ENCODE peak calls at places on chromosomes 3 and 15, in four cellular contexts. S is neuronal stem cell, H is amniotic stem cell, I is GM20000. O is an unnamed sample.

GRCh38 chr15:60326824-60327654 is 70.7 kb downstream of the ANXA2 start:
- DNase-seq in S (peak), H (no peak), I (peak), O (peak)

GRCh38 chr15:90000175-90000923 is 775 bp upstream of the ZNF710 start:
- DNase-seq in S (peak), H (no peak), I (peak), O (peak)

GRCh38 chr15:96264801-96265515 is 65.5 kb upstream of the NR2F2 start:
- DNase-seq in S (peak), H (peak), I (no peak), O (no peak)

GRCh38 chr15:101651753-101652097 is 456 bp downstream of the TM2D3 start:
- DNase-seq in S (no peak), H (no peak), I (no peak), O (no peak)

GRCh38 chr3:17469520-17469919 is 272.9 kb downstream of the TBC1D5 start:
- DNase-seq in S (no peak), H (no peak), I (no peak), O (no peak)

GRCh38 chr3:58683001-58683845 is 16.6 kb upstream of the FAM3D start:
- DNase-seq in S (no peak), H (no peak), I (peak), O (no peak)

GRCh38 chr3:72169561-72170472 is 384.9 kb upstream of the PROK2 start:
- DNase-seq in S (no peak), H (no peak), I (no peak), O (no peak)

GRCh38 chr3:141278196-141279073 is 46.8 kb downstream of the PXYLP1 start:
- DNase-seq in S (no peak), H (no peak), I (no peak), O (no peak)

GRCh38 chr15:31279221-31280036 is 47.2 kb upstream of the KLF13 start:
- DNase-seq in S (no peak), H (no peak), I (no peak), O (peak)

GRCh38 chr3:30473374-30474051 is 132.9 kb upstream of the TGFBR2 start:
- DNase-seq in S (no peak), H (no peak), I (no peak), O (no peak)

GRCh38 chr3:192011137-192011536 is 550.2 kb downstream of the PYDC2 start:
- DNase-seq in S (no peak), H (no peak), I (no peak), O (no peak)

GRCh38 chr3:189978753-189979152 is 141.9 kb downstream of the P3H2 start:
- DNase-seq in S (no peak), H (no peak), I (no peak), O (no peak)